ENCODE peak calls at places on chromosomes 5 and 9, in four cellular contexts. One of them, this sample, is unnamed. For H3K36me3, the result is how much of the 10 kb centered on the place peaks cover.

GRCh38 chr9:27426717-27427645 is 97.1 kb upstream of the IFNK start:
- DNase-seq in PC-3: peak
- DNase-seq in mammary epithelial cell: peak
- DNase-seq in mesendoderm: peak
- DNase-seq in this sample: peak

GRCh38 chr5:106827061-106827460 is 843.7 kb downstream of the EFNA5 start:
- DNase-seq in mammary epithelial cell: no peak
- DNase-seq in mesendoderm: no peak
- DNase-seq in PC-3: no peak
- DNase-seq in this sample: no peak

GRCh38 chr9:127311239-127311741 is 46.7 kb downstream of the GARNL3 start:
- DNase-seq in mammary epithelial cell: peak
- DNase-seq in PC-3: peak
- DNase-seq in mesendoderm: peak
- DNase-seq in this sample: no peak

GRCh38 chr9:89791754-89792153 is 186.9 kb downstream of the GADD45G start:
- DNase-seq in mesendoderm: no peak
- DNase-seq in mammary epithelial cell: no peak
- DNase-seq in PC-3: no peak
- DNase-seq in this sample: no peak

GRCh38 chr5:110590187-110590586 is 136.3 kb downstream of the TMEM232 start:
- DNase-seq in PC-3: peak
- DNase-seq in mammary epithelial cell: peak
- DNase-seq in mesendoderm: peak
- DNase-seq in this sample: no peak

GRCh38 chr9:103798620-103799019 is 295.5 kb upstream of the SMC2 start:
- DNase-seq in mammary epithelial cell: peak
- DNase-seq in mesendoderm: peak
- DNase-seq in PC-3: peak
- DNase-seq in this sample: no peak

GRCh38 chr5:321233-321725 is at the start of gene AHRR:
- DNase-seq in mesendoderm: peak
- DNase-seq in mammary epithelial cell: peak
- DNase-seq in PC-3: peak
- DNase-seq in this sample: no peak

GRCh38 chr5:55363861-55364260 is 56.1 kb downstream of the MTREX start:
- DNase-seq in PC-3: no peak
- DNase-seq in mesendoderm: no peak
- DNase-seq in mammary epithelial cell: no peak
- DNase-seq in this sample: no peak

GRCh38 chr5:171521219-171521633 is 101.8 kb downstream of the FGF18 start:
- DNase-seq in mesendoderm: peak
- DNase-seq in mammary epithelial cell: peak
- DNase-seq in PC-3: peak
- DNase-seq in this sample: peak

GRCh38 chr5:125410501-125411162 is 664.2 kb upstream of the ZNF608 start:
- DNase-seq in mesendoderm: no peak
- DNase-seq in PC-3: peak
- DNase-seq in mammary epithelial cell: peak
- DNase-seq in this sample: no peak

GRCh38 chr5:179553875-179554274 is 3.5 kb downstream of the RUFY1 start:
- DNase-seq in mesendoderm: peak
- DNase-seq in PC-3: peak
- DNase-seq in mammary epithelial cell: peak
- DNase-seq in this sample: no peak

GRCh38 chr5:17833336-17833735 is 199.1 kb downstream of the TAF11L14 start:
- DNase-seq in mesendoderm: no peak
- DNase-seq in PC-3: no peak
- DNase-seq in mammary epithelial cell: no peak
- DNase-seq in this sample: no peak

GRCh38 chr9:86185872-86186271 is 73.6 kb downstream of the C9orf153 start:
- DNase-seq in mesendoderm: no peak
- DNase-seq in PC-3: no peak
- DNase-seq in mammary epithelial cell: peak
- DNase-seq in this sample: no peak

GRCh38 chr9:78595200-78595945 is 298.4 kb downstream of the PSAT1 start:
- DNase-seq in mesendoderm: no peak
- DNase-seq in PC-3: no peak
- DNase-seq in mammary epithelial cell: no peak
- DNase-seq in this sample: no peak

GRCh38 chr5:151572657-151573368 is 18.3 kb downstream of the FAT2 start:
- DNase-seq in mesendoderm: no peak
- DNase-seq in mammary epithelial cell: peak
- DNase-seq in PC-3: no peak
- DNase-seq in this sample: no peak

DNA sequence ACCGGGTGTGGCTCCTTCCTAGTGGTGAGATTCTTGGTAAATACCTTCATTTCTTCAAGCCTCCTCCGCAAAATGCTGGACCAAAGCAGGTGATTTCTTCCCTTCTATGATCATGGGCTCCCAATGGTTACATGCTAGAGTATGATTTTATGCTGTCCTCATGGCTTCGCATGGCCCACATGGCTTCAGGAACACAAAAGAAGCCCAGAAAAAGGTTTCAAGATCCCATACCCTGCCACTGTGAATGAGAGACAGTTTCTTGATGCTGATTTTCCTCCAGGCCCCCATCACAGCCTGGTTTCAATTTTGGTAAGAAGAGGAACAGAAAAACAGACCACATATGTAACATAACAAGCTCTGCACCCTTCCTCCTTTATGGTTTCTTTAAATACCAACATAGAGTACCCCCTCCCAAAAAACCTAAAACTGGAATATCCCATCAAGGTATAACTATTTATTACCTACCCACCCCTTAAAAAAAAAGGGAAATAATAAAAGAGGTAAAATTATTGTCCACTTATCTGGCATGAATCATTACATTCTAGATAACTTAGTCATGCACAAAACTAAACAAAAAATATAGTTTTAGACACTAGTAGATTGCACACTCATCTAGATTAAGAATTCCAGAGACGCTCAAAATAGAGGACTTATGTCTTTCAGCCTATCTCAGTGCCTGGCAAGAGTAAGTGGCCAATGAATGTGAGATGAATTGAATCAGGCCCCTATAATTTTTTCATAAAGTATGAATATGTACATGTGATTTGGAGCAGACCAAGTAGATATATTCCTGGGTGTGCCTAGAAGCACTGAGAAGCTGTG is 2.3 kb upstream of the RXFP3 start:
- DNase-seq in mesendoderm: no peak
- DNase-seq in mammary epithelial cell: no peak
- DNase-seq in PC-3: peak
- DNase-seq in this sample: no peak
- H3K9ac ChIP-seq in mesendoderm: no peak
- H3K9ac ChIP-seq in mammary epithelial cell: no peak
- H3K9ac ChIP-seq in PC-3: no peak
- H3K9ac ChIP-seq in this sample: no peak

DNA sequence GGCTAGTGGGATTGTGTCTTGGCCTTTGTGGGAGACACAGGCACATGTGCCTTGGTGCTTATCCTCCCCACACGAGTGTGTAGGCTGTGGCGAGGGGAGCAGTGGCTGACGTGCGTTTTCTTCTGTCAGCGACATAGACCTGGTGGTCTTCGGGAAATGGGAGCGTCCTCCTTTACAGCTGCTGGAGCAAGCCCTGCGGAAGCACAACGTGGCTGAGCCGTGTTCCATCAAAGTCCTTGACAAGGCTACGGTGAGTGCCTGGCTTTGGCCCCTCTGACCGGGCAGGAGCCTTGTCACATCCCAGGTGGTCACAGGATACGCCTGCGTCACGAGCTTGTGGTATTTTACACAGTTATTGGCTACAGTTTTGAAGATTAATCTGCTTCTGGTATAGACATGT is 26.4 kb downstream of the TENT4A start:
- DNase-seq in PC-3: no peak
- DNase-seq in mesendoderm: no peak
- DNase-seq in mammary epithelial cell: no peak
- DNase-seq in this sample: no peak
- H3K36me3 ChIP-seq in PC-3: half or more
- H3K36me3 ChIP-seq in mesendoderm: under half
- H3K36me3 ChIP-seq in mammary epithelial cell: under half
- H3K36me3 ChIP-seq in this sample: half or more

GRCh38 chr5:77076961-77077820 is 9.9 kb downstream of the ZBED3 start:
- DNase-seq in mesendoderm: peak
- DNase-seq in PC-3: no peak
- DNase-seq in mammary epithelial cell: peak
- DNase-seq in this sample: no peak
- H3K9ac ChIP-seq in mesendoderm: peak
- H3K9ac ChIP-seq in PC-3: no peak
- H3K9ac ChIP-seq in mammary epithelial cell: no peak
- H3K9ac ChIP-seq in this sample: peak

DNA sequence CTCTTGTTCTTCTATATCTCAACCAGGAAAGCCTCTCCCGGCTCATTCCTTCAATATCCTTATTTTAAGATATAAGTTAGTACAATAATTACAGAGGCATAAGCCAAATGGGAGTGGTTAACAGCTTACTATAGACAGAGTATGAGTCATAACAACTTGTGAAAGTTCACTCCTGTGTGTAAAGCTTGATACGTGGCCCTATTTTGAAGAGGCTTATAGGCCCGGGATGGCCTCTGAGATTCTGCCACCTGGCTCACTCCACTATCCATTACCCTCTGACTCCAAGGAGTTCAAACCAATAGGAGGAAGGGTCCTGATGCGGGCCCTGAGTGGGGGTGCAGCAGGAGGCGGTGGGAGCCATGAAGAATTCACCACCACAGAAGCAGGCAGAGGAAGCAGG is 36.6 kb downstream of the B4GALT1 start:
- DNase-seq in mesendoderm: no peak
- DNase-seq in mammary epithelial cell: peak
- DNase-seq in PC-3: peak
- DNase-seq in this sample: no peak
- H3K36me3 ChIP-seq in mesendoderm: under half
- H3K36me3 ChIP-seq in mammary epithelial cell: under half
- H3K36me3 ChIP-seq in PC-3: under half
- H3K36me3 ChIP-seq in this sample: half or more

This sample was measured in NT2/D1.